ENCODE peak calls at places on chromosomes 5 and 9, in seven cellular contexts. Q is coronary artery, D is H1, J is colonic mucosa, B is GM12865, Y is fibroblast of lung, M is ascending aorta. X is an unnamed sample.

GRCh38 chr5:32538031-32538547 is 47.3 kb upstream of the SUB1 start:
- DNase-seq in Q (no peak), D (no peak), J (no peak), B (peak), Y (no peak), M (no peak), X (no peak)

GRCh38 chr9:113626735-113627495 is 163.4 kb downstream of the RGS3 start:
- DNase-seq in Q (peak), D (no peak), J (no peak), B (no peak), Y (no peak), M (no peak), X (no peak)

GRCh38 chr9:122815544-122815943 is 12.8 kb downstream of the PDCL start:
- DNase-seq in Q (no peak), D (no peak), J (no peak), B (no peak), Y (no peak), M (no peak), X (no peak)

GRCh38 chr5:149865746-149866145 is 78.8 kb downstream of the PDE6A start:
- DNase-seq in Q (no peak), D (no peak), J (no peak), B (no peak), Y (no peak), M (no peak), X (no peak)

GRCh38 chr5:81256766-81257165 is 23.6 kb downstream of the CKMT2 start:
- DNase-seq in Q (no peak), D (no peak), J (no peak), B (no peak), Y (no peak), M (no peak), X (no peak)

GRCh38 chr9:114163517-114163924 is 8.2 kb downstream of the COL27A1 start:
- DNase-seq in Q (peak), D (peak), J (no peak), B (no peak), Y (peak), M (peak), X (peak)

GRCh38 chr5:67941750-67942450 is 273.7 kb upstream of the PIK3R1 start:
- DNase-seq in Q (no peak), D (no peak), J (no peak), B (no peak), Y (peak), M (no peak), X (peak)

GRCh38 chr5:93395891-93396465 is 185.0 kb downstream of the NR2F1-AS1 start:
- DNase-seq in Q (no peak), D (no peak), J (no peak), B (no peak), Y (peak), M (no peak), X (peak)

GRCh38 chr5:57696005-57696755 is 213.6 kb upstream of the ACTBL2 start:
- DNase-seq in Q (no peak), D (no peak), J (no peak), B (no peak), Y (peak), M (no peak), X (no peak)
- TF ChIP-seq CTCF in Q (no peak), D (no peak), J (no peak), B (no peak), Y (no peak), M (peak), X (peak)

DNA sequence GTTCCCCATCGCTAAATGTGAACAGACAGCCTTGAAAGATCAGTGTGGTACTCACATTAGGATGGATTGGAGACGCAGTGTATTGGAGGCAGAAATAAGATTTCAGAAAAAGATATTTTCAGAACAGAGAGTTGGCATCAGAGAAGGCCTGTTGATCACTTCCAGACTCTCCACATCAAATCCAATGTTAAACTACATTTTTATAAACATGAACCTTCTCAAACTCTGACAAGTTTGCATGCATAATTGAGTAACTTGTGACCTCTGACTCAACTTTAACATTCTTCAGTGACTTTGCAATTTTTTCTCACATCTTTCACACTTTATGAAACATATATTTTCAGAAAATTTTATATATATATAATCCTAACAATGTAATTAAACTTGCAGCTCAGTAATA is 919.6 kb upstream of the SEMA6A start:
- DNase-seq in Q (no peak), D (no peak), J (no peak), B (no peak), Y (peak), M (no peak), X (peak)
- H3K4me3 ChIP-seq in Q (no peak), D (no peak), J (no peak), B (no peak), Y (no peak), M (no peak), X (no peak)

GRCh38 chr9:76247426-76247825 is 146.8 kb downstream of the RFK start:
- DNase-seq in Q (no peak), D (no peak), J (no peak), B (no peak), Y (no peak), M (no peak), X (no peak)
- TF ChIP-seq CTCF in Q (no peak), D (no peak), J (no peak), B (no peak), Y (no peak), M (no peak), X (no peak)

DNA sequence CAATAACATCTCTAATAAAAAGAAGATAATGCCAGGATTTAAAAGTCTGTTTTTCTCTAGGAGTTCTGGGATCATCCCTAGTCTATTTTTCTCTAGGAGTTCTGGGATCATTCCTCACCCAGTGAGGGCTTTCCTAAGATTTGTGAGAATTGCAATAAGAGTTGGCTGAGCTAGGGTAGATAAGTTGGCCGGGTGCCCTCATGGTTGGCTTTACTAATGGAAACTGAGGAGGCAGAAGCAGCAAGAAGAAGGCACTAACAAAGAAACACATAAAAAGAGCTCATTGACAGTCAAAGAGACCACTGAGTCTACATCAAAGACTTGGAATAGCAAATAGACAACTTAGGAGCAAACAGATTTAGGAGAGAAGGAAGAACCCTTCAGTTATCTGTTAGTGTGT is 4.2 kb downstream of the SLC1A3 start:
- DNase-seq in Q (no peak), D (no peak), J (no peak), B (no peak), Y (no peak), M (no peak), X (no peak)
- H3K4me3 ChIP-seq in Q (no peak), D (no peak), J (no peak), B (no peak), Y (no peak), M (no peak), X (no peak)

GRCh38 chr5:176388341-176389113 is at the start of the genes HIGD2A and NOP16:
- DNase-seq in Q (peak), D (peak), J (peak), B (peak), Y (peak), M (peak), X (peak)
- TF ChIP-seq CTCF in Q (no peak), D (no peak), J (no peak), B (no peak), Y (no peak), M (no peak), X (no peak)

X was measured in choroid plexus epithelial cell.